ENCODE peak calls at places on chromosome 19, in eight cellular contexts. R is CD4-positive, alpha-beta T cell; Q is spleen; N is testis; J is Calu3; P is AG04450; D is adrenal gland; K is tibial nerve. I is an unnamed sample.

GRCh38 chr19:42121666-42122069 is 10.6 kb downstream of the POU2F2 start:
- DNase-seq in K (no peak), J (peak; percentile 90), D (peak; percentile 25), Q (peak; percentile 92), N (peak; percentile 18), P (peak; percentile 49), R (peak; percentile 80), I (no peak)

GRCh38 chr19:57512845-57513244 is 13.1 kb downstream of the ZNF773 start:
- DNase-seq in P (no peak), R (no peak), K (no peak), D (no peak), N (no peak), Q (no peak), J (peak; percentile 22), I (no peak)

GRCh38 chr19:5470264-5470671 is 15.1 kb downstream of the ZNRF4 start:
- DNase-seq in K (no peak), J (peak; percentile 28), N (no peak), D (no peak), P (no peak), Q (no peak), R (no peak), I (peak; percentile 15)

GRCh38 chr19:57905258-57905657 is 11.1 kb downstream of the ZNF417 start:
- DNase-seq in P (no peak), K (no peak), J (no peak), N (no peak), R (no peak), D (no peak), Q (no peak), I (no peak)

GRCh38 chr19:7515091-7515470 is 822 bp upstream of the ZNF358 start:
- DNase-seq in N (no peak), K (no peak), D (peak; percentile 41), R (no peak), P (no peak), J (no peak), Q (no peak), I (no peak)

GRCh38 chr19:3132971-3133792 is 2.7 kb upstream of the GNA15 start:
- DNase-seq in N (no peak), D (peak; percentile 56), K (no peak), Q (no peak), P (no peak), R (peak; percentile 78), J (no peak), I (no peak)

GRCh38 chr19:14561832-14562351 is 10.0 kb downstream of the NDUFB7 start:
- DNase-seq in K (no peak), J (no peak), P (no peak), Q (no peak), N (peak; percentile 54), R (no peak), D (peak; percentile 72), I (no peak)

GRCh38 chr19:40815223-40815622 is 16.2 kb downstream of the EGLN2 start:
- DNase-seq in P (no peak), K (no peak), R (no peak), N (no peak), D (no peak), Q (no peak), J (no peak), I (no peak)

GRCh38 chr19:31269425-31270127 is 79.7 kb downstream of the TSHZ3 start:
- DNase-seq in R (no peak), P (no peak), K (no peak), J (no peak), Q (peak; percentile 46), D (peak; percentile 64), N (no peak), I (no peak)

GRCh38 chr19:41570179-41570578 is 5.8 kb upstream of the CEACAM21 start:
- DNase-seq in K (no peak), R (no peak), Q (no peak), P (no peak), N (no peak), J (peak; percentile 22), D (no peak), I (no peak)

GRCh38 chr19:11092181-11092538 is 2.9 kb downstream of the LDLR start:
- DNase-seq in J (no peak), N (no peak), K (no peak), Q (no peak), R (peak; percentile 45), D (no peak), P (no peak), I (no peak)

GRCh38 chr19:49331616-49332055 is 3.6 kb upstream of the CD37 start:
- DNase-seq in Q (peak; percentile 91), D (no peak), K (no peak), N (peak; percentile 64), R (peak; percentile 45), J (peak; percentile 52), P (no peak), I (no peak)

GRCh38 chr19:3363841-3364500 is 2.4 kb upstream of the NFIC start:
- DNase-seq in J (no peak), K (no peak), R (no peak), N (no peak), Q (no peak), D (peak; percentile 11), P (no peak), I (no peak)

GRCh38 chr19:6527893-6528543 is 2.8 kb upstream of the TNFSF9 start:
- DNase-seq in N (no peak), P (no peak), D (no peak), J (no peak), Q (peak; percentile 76), K (no peak), R (no peak), I (no peak)

GRCh38 chr19:7831452-7831851 is 1.4 kb downstream of the EVI5L start:
- DNase-seq in R (no peak), Q (no peak), D (no peak), J (peak; percentile 64), P (no peak), K (no peak), N (no peak), I (no peak)

GRCh38 chr19:48835734-48836088 is 580 bp downstream of the HSD17B14 start:
- DNase-seq in P (no peak), R (peak; percentile 88), Q (peak; percentile 96), D (peak; percentile 98), K (peak; percentile 96), N (peak; percentile 97), J (peak; percentile 94), I (peak; percentile 88)

GRCh38 chr19:19741184-19741583 is 8.3 kb upstream of the ZNF14 start:
- DNase-seq in P (no peak), R (no peak), J (no peak), D (no peak), K (no peak), N (no peak), Q (no peak), I (no peak)

DNA sequence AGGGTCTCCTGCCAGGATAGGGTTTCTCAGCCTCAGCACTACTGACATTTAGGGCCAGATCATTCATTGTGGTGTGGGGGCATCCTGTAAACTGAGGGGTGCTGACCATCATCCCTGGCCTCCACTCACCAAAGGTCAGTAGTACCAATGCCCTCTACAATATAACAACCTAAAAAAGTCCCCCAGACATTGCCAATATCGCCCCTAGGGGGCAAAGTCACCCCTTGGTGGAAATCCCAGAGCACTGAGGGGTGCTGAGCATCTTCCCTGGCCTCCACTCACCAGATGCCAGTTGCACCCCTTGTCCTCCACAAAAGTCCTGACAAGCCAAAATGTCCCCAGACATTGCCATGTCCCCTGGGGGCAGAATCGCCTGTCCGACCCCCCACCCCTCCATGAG is 21.6 kb downstream of the CPAMD8 start:
- DNase-seq in Q (no peak), R (no peak), K (no peak), N (no peak), D (no peak), P (no peak), J (no peak), I (no peak)
- TF ChIP-seq CTCF in Q (no peak), R (no peak), K (no peak), N (no peak), D (no peak), P (peak; percentile 5), J (no peak), I (peak; percentile 18)

DNA sequence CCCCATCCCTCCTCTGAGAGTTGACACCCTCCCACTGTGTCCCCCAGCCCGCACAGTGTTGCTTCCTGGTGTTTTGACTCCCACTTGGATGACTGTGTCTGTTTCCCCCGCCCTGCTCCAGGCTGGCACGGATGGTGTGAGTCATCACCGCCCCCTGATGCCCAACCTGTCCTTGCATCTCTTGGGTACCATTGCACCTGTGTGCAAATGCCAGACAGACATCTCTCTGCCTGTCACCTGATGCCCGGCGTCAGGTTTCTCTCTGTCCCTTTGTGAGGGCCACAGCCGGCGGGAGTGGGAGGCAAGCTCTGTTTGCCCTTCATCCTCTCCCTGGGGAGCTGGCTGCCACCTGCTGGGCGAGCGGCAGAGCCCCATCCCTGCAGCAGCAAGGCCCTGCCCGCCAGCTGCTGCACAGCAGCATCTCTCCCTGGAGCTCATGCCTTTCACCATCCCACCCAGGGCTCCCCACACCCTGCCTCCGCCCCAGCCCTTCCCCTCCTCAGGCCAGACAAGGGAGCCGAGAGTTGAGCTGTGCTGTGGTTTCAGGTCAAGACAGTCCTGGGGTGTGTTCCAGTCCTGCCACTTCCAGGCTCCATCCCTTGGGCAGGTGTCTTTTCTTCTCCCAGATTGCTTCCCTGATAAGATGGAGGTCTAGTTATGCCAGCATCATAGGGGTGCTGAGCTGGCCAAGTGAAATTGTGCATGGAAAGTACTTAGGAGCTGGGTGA is 29.7 kb downstream of the NKPD1 start:
- DNase-seq in P (no peak), J (peak; percentile 83), K (no peak), D (peak; percentile 64), Q (no peak), R (no peak), N (peak; percentile 34), I (no peak)
- TF ChIP-seq CTCF in P (peak; percentile 34), J (peak; percentile 70), K (no peak), D (no peak), Q (peak; percentile 22), R (no peak), N (no peak), I (peak; percentile 45)

DNA sequence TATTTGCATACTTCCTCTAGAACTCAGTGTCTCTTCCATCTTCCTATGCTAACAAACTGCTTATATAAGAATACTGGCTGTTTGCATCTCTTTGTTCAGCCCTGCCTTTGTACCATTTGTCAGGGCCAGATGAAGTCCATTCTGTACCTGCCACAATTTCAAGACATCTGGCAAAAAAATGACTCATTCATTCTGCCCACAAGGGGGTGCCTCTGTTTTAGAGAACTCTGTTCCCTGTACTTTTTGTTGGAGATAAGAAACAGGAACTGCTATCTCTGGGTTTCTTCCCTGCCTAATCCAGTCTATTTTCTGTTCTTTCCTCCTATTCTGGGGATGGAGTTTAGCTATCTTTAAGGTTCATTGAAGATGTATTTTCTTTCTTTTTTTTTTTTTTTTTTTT is 23.0 kb downstream of the ZNF568 start:
- DNase-seq in R (no peak), N (no peak), Q (no peak), P (no peak), J (no peak), K (no peak), D (no peak), I (no peak)
- TF ChIP-seq CTCF in R (no peak), N (no peak), Q (no peak), P (no peak), J (no peak), K (no peak), D (no peak), I (no peak)

DNA sequence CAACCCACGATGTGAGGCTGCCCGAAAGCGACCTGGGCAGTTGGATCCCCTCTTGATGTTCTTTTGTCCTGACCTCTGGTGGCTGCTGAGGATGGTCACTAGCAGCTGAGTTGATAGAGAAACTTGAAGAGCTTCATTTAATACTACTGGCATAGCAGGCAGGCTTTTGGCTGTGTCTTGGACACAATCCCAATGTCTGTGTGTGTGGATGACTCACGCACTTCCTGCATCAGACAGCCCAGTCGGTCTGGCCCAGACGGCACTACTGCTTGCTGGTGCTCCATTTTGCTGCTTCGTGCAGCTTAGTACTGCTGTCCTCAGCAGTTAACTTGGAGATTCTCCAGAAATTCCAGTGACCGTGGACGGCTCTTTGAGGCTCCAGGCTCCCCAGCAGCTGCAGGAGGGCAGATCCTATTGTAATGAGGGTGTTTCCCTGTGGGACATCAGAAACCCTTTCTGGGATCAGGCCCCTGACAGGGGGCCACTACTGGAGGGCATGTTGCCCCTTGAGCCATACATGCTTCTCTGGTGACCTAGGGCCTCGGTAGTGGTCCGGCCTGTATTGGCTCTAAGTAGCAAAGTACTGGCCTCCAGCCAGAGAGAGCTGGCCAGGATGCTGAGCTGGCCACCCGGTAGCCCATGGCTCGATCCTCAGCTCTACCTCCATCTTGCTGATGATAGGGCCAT is 4.5 kb downstream of the FPR3 start:
- DNase-seq in D (peak; percentile 90), J (peak; percentile 61), N (peak; percentile 93), Q (peak; percentile 75), P (peak; percentile 76), R (no peak), K (peak; percentile 37), I (no peak)
- TF ChIP-seq CTCF in D (no peak), J (no peak), N (no peak), Q (no peak), P (no peak), R (no peak), K (no peak), I (no peak)

I was measured in progenitor cell of endocrine pancreas.